ENCODE peak calls at places on chromosomes 2 and 18, in five cellular contexts. H is AG04450, U is cardiac muscle cell, C is OCI-LY7, Y is HFF-Myc. R is an unnamed sample.

GRCh38 chr2:24818721-24819167 is 25.5 kb downstream of the CENPO start:
- DNase-seq in H (no peak), U (no peak), C (no peak), Y (no peak), R (peak; percentile 14)

GRCh38 chr2:10617241-10617640 is 72.5 kb downstream of the NOL10 start:
- DNase-seq in H (no peak), U (no peak), C (no peak), Y (no peak), R (no peak)

GRCh38 chr2:126200538-126200937 is 455.4 kb upstream of the GYPC start:
- DNase-seq in H (no peak), U (no peak), C (no peak), Y (no peak), R (no peak)

GRCh38 chr2:137957033-137957432 is 7.2 kb upstream of the HNMT start:
- DNase-seq in H (peak; percentile 90), U (no peak), C (no peak), Y (peak; percentile 17), R (peak; percentile 61)

GRCh38 chr18:48412339-48412929 is 3.3 kb upstream of the ZBTB7C start:
- DNase-seq in H (no peak), U (peak; percentile 72), C (peak; percentile 36), Y (no peak), R (no peak)

GRCh38 chr2:203814661-203815540 is 52.7 kb upstream of the CTLA4 start:
- DNase-seq in H (peak; percentile 42), U (peak; percentile 73), C (peak; percentile 89), Y (peak; percentile 66), R (peak; percentile 83)

GRCh38 chr18:40004246-40004645 is 1950.8 kb upstream of the PIK3C3 start:
- DNase-seq in H (no peak), U (no peak), C (no peak), Y (no peak), R (no peak)

GRCh38 chr2:50635824-50636223 is 396.1 kb downstream of the NRXN1 start:
- DNase-seq in H (no peak), U (no peak), C (no peak), Y (no peak), R (no peak)

GRCh38 chr2:157627594-157628281 is 926 bp downstream of the ACVR1C start:
- DNase-seq in H (no peak), U (peak; percentile 10), C (no peak), Y (no peak), R (no peak)

GRCh38 chr2:99608092-99608491 is 118.3 kb upstream of the REV1 start:
- DNase-seq in H (no peak), U (no peak), C (no peak), Y (no peak), R (no peak)
- TF ChIP-seq CTCF in H (peak; percentile 41), U (no peak), C (no peak), Y (no peak), R (no peak)

DNA sequence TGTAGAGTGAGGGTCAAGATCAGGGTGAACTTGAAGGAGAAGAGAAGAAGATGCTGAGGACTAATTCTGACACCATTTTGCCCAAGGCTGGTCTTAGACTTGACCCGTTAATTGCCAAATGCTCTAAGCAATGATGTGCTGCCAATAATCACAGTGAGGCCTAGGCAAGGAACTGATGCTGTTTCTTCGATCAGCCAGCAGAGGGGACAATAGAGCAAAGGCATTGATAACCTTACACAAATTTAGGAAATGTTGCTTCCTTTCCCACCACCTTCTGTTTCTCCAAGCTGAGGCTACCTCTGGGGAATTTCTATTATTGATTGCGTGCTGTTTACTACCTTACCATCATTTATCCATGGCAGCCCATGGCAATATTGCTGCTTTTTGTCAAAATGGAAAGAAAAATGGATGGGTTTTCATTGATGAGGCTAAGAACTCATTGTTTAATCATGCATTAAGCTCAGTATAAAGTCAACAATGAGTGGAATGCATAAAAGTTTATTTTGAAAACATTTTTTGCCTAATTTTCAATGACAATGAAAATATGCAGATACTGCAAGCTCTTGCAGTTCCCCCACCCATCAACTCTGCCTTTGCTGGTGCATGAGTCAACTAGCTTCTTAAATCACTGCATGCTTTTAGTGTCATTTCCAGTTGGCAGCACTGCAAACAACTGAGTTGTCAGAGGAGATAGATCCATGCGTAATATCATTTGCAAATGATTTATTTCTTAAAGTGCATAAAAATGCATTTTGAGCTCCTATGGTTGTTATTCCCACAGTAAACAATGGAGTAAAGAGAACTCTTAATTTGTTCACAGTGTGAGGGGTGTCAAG is 116.4 kb upstream of the NYAP2 start:
- DNase-seq in H (no peak), U (peak; percentile 45), C (peak; percentile 41), Y (no peak), R (peak; percentile 54)
- TF ChIP-seq CTCF in H (peak; percentile 87), U (peak; percentile 46), C (peak; percentile 83), Y (peak; percentile 82), R (peak; percentile 83)

DNA sequence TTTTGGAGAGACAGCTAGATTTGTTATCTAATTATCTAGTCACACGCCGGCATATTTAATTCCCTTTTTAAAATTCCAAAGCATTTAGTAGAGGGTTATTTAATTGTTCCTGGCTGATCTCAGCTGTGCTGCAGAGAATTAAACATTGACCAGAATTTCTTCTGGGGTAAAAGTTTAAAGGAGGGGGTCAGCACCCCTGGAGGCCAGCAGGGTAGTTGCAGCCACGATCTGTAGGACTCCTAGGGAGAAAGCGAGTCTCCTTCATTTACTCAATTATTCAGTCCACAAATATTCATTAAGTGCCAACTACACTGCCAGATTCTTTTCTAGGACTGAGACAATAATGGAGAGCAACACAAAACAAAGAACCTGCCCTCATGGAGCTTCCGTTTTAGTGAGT is 294.3 kb downstream of the RDH14 start:
- DNase-seq in H (no peak), U (no peak), C (no peak), Y (no peak), R (no peak)
- TF ChIP-seq CTCF in H (peak; percentile 22), U (peak; percentile 17), C (peak; percentile 56), Y (peak; percentile 25), R (peak; percentile 49)

DNA sequence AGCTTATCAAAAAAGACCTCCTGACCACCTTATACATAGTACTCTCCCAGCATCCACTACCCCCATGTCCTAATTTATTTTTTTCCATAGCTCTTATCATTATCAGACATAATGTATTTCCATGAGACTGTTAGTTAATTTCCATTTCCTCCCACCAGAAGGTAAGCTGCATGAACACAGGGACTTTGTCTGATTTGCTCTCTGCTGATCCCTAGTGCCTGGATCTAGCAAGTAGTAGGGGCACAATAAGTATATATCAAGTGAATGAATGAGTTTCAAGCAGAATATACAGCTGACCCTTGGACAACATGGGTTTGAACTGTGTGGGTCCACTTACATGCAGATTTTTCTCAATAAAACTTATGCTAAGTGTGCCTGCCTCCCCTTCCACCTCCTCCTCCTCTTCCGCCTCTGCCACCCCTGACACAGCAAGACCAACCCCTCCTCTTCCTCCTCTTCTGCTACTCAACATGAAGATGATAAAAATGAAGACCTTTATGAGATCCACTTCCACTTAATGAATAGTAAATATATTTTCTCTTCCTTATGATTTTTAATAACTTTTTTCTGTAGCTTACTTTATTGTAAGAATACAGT is 53.8 kb downstream of the CTAGE1 start:
- DNase-seq in H (no peak), U (no peak), C (no peak), Y (no peak), R (no peak)
- TF ChIP-seq CTCF in H (peak; percentile 37), U (peak; percentile 35), C (no peak), Y (no peak), R (no peak)

DNA sequence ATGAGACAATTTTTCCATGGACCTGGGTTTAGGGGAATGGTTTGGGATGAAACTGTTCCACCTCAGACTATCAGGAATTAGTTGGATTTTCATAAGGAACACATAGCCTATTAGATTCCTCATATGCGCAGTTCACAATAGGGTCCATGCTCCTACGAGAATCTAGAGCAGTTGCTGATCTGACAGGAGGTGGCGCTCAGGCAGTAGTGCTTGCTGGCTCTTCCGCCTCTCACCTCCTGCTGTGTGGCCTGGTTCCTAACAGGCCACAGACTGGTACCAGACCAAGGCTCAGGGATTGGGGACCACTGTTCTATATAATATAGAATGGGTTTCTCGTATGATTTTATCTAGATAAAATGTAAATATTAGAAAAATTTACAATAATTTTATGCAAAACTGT is 338.7 kb downstream of the CPS1 start:
- DNase-seq in H (no peak), U (peak; percentile 5), C (no peak), Y (no peak), R (no peak)
- TF ChIP-seq CTCF in H (no peak), U (no peak), C (peak; percentile 36), Y (no peak), R (no peak)

DNA sequence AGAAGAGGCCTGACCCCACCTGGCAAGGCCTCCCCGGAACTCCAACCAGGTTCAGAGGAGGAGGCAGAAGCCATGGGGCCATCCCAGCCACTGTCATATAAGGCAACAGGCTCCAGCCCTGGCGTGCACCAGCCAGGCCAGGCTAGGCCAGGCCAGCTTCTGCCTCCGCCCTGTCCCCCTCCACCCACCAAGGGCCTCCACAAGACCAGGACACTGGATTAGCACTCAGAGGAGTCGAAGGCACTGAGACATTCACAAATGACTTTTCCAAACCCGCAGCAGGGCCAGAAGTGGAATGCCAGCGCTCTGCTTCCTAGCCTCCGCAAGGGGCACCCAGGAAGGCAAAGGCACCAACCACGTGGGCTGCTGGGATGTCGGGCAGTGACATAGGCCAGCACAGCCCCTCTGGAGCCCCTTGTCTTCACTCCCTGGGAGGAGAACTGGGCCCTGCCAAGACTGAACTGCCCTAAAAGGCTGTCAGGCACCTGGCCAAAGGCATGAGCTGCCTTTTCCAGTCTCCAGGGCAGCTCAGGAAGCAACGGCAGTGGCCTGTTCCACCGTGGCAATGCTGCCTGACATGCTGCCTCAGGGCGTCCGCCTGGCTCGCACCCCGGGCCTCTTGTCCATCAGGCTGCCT is 37.6 kb upstream of the SEMA4C start:
- DNase-seq in H (no peak), U (peak; percentile 90), C (no peak), Y (no peak), R (peak; percentile 16)
- TF ChIP-seq CTCF in H (no peak), U (no peak), C (no peak), Y (no peak), R (no peak)

GRCh38 chr2:70641263-70641784 is 87.7 kb upstream of the TGFA start:
- DNase-seq in H (no peak), U (no peak), C (no peak), Y (no peak), R (no peak)

GRCh38 chr2:70643715-70644114 is 90.1 kb upstream of the TGFA start:
- DNase-seq in H (no peak), U (peak; percentile 15), C (peak; percentile 7), Y (no peak), R (no peak)

GRCh38 chr2:70646429-70646828 is 92.8 kb upstream of the TGFA start:
- DNase-seq in H (no peak), U (no peak), C (no peak), Y (no peak), R (no peak)

GRCh38 chr2:70647873-70648481 is 94.4 kb upstream of the TGFA start:
- DNase-seq in H (peak; percentile 11), U (peak; percentile 79), C (peak; percentile 55), Y (peak; percentile 33), R (peak; percentile 54)

DNA sequence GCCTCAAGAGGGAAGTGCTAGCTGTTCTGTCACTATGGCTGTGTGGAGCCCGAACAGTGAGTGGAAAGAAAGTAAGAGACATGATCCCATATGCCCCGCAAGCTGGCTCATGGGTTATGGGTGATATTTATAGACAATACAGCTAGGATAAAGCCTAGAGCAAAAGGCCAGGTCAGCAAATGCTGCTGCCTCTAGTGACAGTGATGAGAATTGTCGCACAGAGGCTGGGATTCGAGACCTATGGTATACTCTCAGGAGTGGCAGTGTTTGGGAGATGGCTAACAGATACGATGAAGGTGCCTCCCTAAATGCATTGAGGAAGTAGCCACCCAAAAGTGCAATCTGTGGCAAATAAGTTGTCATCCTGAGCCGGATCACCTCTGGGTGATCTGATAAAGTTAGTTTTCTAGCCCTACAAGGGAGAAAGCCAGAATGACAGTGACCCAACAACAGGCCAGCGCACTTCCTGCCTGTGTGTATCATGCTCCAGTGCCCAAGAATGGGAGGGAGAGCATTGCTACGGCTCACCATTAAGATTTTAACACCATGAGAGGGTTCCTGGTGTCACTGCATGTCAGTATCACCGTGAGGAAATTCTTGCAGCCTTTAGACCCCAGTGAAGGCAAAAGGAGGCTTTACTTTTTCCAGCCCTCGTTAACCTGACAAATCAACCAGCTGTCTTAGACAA is 92.3 kb upstream of the TGFA start:
- DNase-seq in H (no peak), U (peak; percentile 38), C (peak; percentile 18), Y (no peak), R (no peak)
- TF ChIP-seq CTCF in H (no peak), U (no peak), C (peak; percentile 51), Y (no peak), R (peak; percentile 48)

GRCh38 chr2:218230882-218231281 is 13.9 kb downstream of the ARPC2 start:
- DNase-seq in H (no peak), U (no peak), C (no peak), Y (no peak), R (peak; percentile 30)
- TF ChIP-seq CTCF in H (peak; percentile 28), U (peak; percentile 33), C (peak; percentile 58), Y (peak; percentile 12), R (peak; percentile 68)